ENCODE peak calls at places on chromosomes 4 and X, in seven cellular contexts. S is effector CD4-positive, alpha-beta T cell; W is fibroblast of lung; X is T-helper 17 cell; K is T-helper 2 cell; Z is GM10248; R is activated CD4-positive, alpha-beta T cell treated with anti-CD3 and anti-CD28 coated beads for 1 hour. V is an unnamed sample.
A peak's percentile ranks its signal among the peaks of the same experiment; 100 is the strongest.

GRCh38 chrX:119853449-119853848 is 686 bp upstream of the UPF3B start:
- DNase-seq in S (no peak), W (no peak), X (no peak), K (no peak), Z (no peak), R (no peak), V (no peak)

GRCh38 chrX:119690921-119691716 is 1.8 kb downstream of the SEPTIN6 start:
- DNase-seq in S (peak; percentile 51), W (peak; percentile 52), X (no peak), K (no peak), Z (no peak), R (peak; percentile 47), V (peak; percentile 10)

GRCh38 chrX:47430925-47431324 is 52.1 kb downstream of the ZNF41 start:
- DNase-seq in S (no peak), W (no peak), X (no peak), K (no peak), Z (no peak), R (no peak), V (no peak)

GRCh38 chrX:139739138-139739537 is 31.2 kb upstream of the MCF2 start:
- DNase-seq in S (no peak), W (peak; percentile 72), X (no peak), K (no peak), Z (no peak), R (no peak), V (peak; percentile 8)

GRCh38 chr4:118772149-118773081 is 63.5 kb downstream of the SEC24D start:
- DNase-seq in S (no peak), W (peak; percentile 48), X (no peak), K (no peak), Z (peak; percentile 32), R (no peak), V (peak; percentile 60)

GRCh38 chrX:153812220-153812619 is 17.8 kb downstream of the SSR4 start:
- DNase-seq in S (no peak), W (no peak), X (no peak), K (no peak), Z (no peak), R (no peak), V (no peak)

GRCh38 chrX:45806410-45807121 is 605.9 kb upstream of the DIPK2B start:
- DNase-seq in S (peak; percentile 39), W (peak; percentile 98), X (peak; percentile 15), K (no peak), Z (peak; percentile 22), R (no peak), V (no peak)

GRCh38 chr4:84632092-84632491 is 49.2 kb downstream of the CDS1 start:
- DNase-seq in S (no peak), W (peak; percentile 88), X (no peak), K (no peak), Z (no peak), R (no peak), V (peak; percentile 67)

GRCh38 chr4:121070696-121071639 is 1.4 kb downstream of the NDNF start:
- DNase-seq in S (no peak), W (peak; percentile 39), X (no peak), K (no peak), Z (peak; percentile 14), R (no peak), V (peak; percentile 17)

GRCh38 chr4:14431155-14432134 is 570.8 kb upstream of the CPEB2 start:
- DNase-seq in S (no peak), W (no peak), X (no peak), K (no peak), Z (no peak), R (no peak), V (no peak)

GRCh38 chr4:169620846-169621228 is 459 bp downstream of the CLCN3 start:
- DNase-seq in S (peak; percentile 15), W (peak; percentile 21), X (peak; percentile 9), K (no peak), Z (no peak), R (no peak), V (no peak)

GRCh38 chr4:182093431-182093831 is 149.8 kb upstream of the TENM3 start:
- DNase-seq in S (no peak), W (peak; percentile 83), X (no peak), K (no peak), Z (no peak), R (no peak), V (no peak)

GRCh38 chr4:88027611-88028608 is 20.5 kb downstream of the PKD2 start:
- DNase-seq in S (no peak), W (peak; percentile 95), X (no peak), K (no peak), Z (no peak), R (no peak), V (peak; percentile 72)

GRCh38 chr4:40908702-40909362 is 159.1 kb downstream of the NSUN7 start:
- DNase-seq in S (peak; percentile 38), W (peak; percentile 69), X (peak; percentile 51), K (peak; percentile 16), Z (peak; percentile 85), R (peak; percentile 40), V (peak; percentile 44)

GRCh38 chr4:65202473-65203264 is 467.6 kb downstream of the EPHA5 start:
- DNase-seq in S (no peak), W (no peak), X (no peak), K (no peak), Z (no peak), R (no peak), V (no peak)

GRCh38 chrX:21885568-21885967 is 29.8 kb downstream of the YY2 start:
- DNase-seq in S (no peak), W (peak; percentile 69), X (no peak), K (no peak), Z (no peak), R (no peak), V (no peak)

GRCh38 chr4:6557856-6558255 is 17.1 kb upstream of the MAN2B2 start:
- DNase-seq in S (no peak), W (no peak), X (no peak), K (no peak), Z (no peak), R (no peak), V (no peak)

GRCh38 chrX:102832661-102833060 is 104.4 kb upstream of the RAB40AL start:
- DNase-seq in S (no peak), W (peak; percentile 76), X (no peak), K (no peak), Z (no peak), R (no peak), V (no peak)

GRCh38 chr4:169208516-169208915 is 62.2 kb downstream of the SH3RF1 start:
- DNase-seq in S (no peak), W (peak; percentile 68), X (no peak), K (no peak), Z (no peak), R (no peak), V (no peak)

GRCh38 chr4:2700031-2700430 is 56.1 kb downstream of the TNIP2 start:
- DNase-seq in S (no peak), W (no peak), X (no peak), K (no peak), Z (no peak), R (no peak), V (no peak)

GRCh38 chr4:109332926-109333464 is 30.5 kb upstream of the COL25A1 start:
- DNase-seq in S (no peak), W (no peak), X (no peak), K (no peak), Z (no peak), R (no peak), V (no peak)

GRCh38 chr4:6340446-6341015 is 70.9 kb downstream of the WFS1 start:
- DNase-seq in S (no peak), W (no peak), X (no peak), K (no peak), Z (no peak), R (no peak), V (no peak)

GRCh38 chr4:114383721-114384120 is 214.9 kb upstream of the UGT8 start:
- DNase-seq in S (no peak), W (peak; percentile 97), X (no peak), K (no peak), Z (no peak), R (no peak), V (peak; percentile 21)

GRCh38 chr4:70734971-70735370 is 13.2 kb downstream of the RUFY3 start:
- DNase-seq in S (no peak), W (no peak), X (no peak), K (no peak), Z (no peak), R (no peak), V (no peak)

GRCh38 chrX:43557792-43558191 is 98.3 kb upstream of the MAOA start:
- DNase-seq in S (peak; percentile 49), W (peak; percentile 36), X (peak; percentile 32), K (no peak), Z (peak; percentile 38), R (peak; percentile 22), V (peak; percentile 39)

GRCh38 chr4:84994280-84994679 is 27.8 kb upstream of the WDFY3 start:
- DNase-seq in S (no peak), W (no peak), X (no peak), K (no peak), Z (no peak), R (no peak), V (no peak)

GRCh38 chr4:188439641-188440311 is 300.5 kb downstream of the TRIML1 start:
- DNase-seq in S (no peak), W (no peak), X (no peak), K (no peak), Z (no peak), R (no peak), V (peak; percentile 52)

V was measured in RWPE1.